ENCODE peak calls at places on chromosomes 1 and 21, in seven cellular contexts. One of them, this sample, is unnamed.
A peak's percentile ranks its signal among the peaks of the same experiment; 100 is the strongest.

GRCh38 chr1:42936309-42937078 is 22.2 kb downstream of the SLC2A1 start:
- DNase-seq in heart right ventricle: no peak
- DNase-seq in GM04504: peak; percentile 62
- DNase-seq in left ventricle myocardium inferior: no peak
- DNase-seq in A172: peak; percentile 92
- DNase-seq in heart left ventricle: no peak
- DNase-seq in germinal center: no peak
- DNase-seq in this sample: no peak

GRCh38 chr1:194056169-194056568 is 869.8 kb upstream of the B3GALT2 start:
- DNase-seq in heart right ventricle: no peak
- DNase-seq in GM04504: no peak
- DNase-seq in left ventricle myocardium inferior: no peak
- DNase-seq in A172: no peak
- DNase-seq in heart left ventricle: no peak
- DNase-seq in germinal center: no peak
- DNase-seq in this sample: no peak

GRCh38 chr1:9374748-9375345 is 82.2 kb downstream of the SPSB1 start:
- DNase-seq in heart right ventricle: no peak
- DNase-seq in GM04504: no peak
- DNase-seq in left ventricle myocardium inferior: no peak
- DNase-seq in A172: no peak
- DNase-seq in heart left ventricle: no peak
- DNase-seq in germinal center: no peak
- DNase-seq in this sample: no peak

GRCh38 chr21:34814529-34814951 is 145.7 kb downstream of the CLIC6 start:
- DNase-seq in heart right ventricle: no peak
- DNase-seq in GM04504: no peak
- DNase-seq in left ventricle myocardium inferior: no peak
- DNase-seq in A172: no peak
- DNase-seq in heart left ventricle: no peak
- DNase-seq in germinal center: no peak
- DNase-seq in this sample: no peak

GRCh38 chr1:208176654-208177053 is 67.5 kb downstream of the PLXNA2 start:
- DNase-seq in heart right ventricle: no peak
- DNase-seq in GM04504: no peak
- DNase-seq in left ventricle myocardium inferior: no peak
- DNase-seq in A172: no peak
- DNase-seq in heart left ventricle: no peak
- DNase-seq in germinal center: no peak
- DNase-seq in this sample: no peak

GRCh38 chr1:183058835-183059234 is 35.6 kb downstream of the LAMC1 start:
- DNase-seq in heart right ventricle: no peak
- DNase-seq in GM04504: no peak
- DNase-seq in left ventricle myocardium inferior: no peak
- DNase-seq in A172: no peak
- DNase-seq in heart left ventricle: no peak
- DNase-seq in germinal center: no peak
- DNase-seq in this sample: no peak

GRCh38 chr1:176896216-176896615 is 268.3 kb downstream of the ASTN1 start:
- DNase-seq in heart right ventricle: no peak
- DNase-seq in GM04504: no peak
- DNase-seq in left ventricle myocardium inferior: no peak
- DNase-seq in A172: no peak
- DNase-seq in heart left ventricle: no peak
- DNase-seq in germinal center: no peak
- DNase-seq in this sample: no peak

GRCh38 chr1:145695781-145696629 is 11.2 kb downstream of the PDZK1 start:
- DNase-seq in heart right ventricle: no peak
- DNase-seq in GM04504: no peak
- DNase-seq in left ventricle myocardium inferior: no peak
- DNase-seq in A172: no peak
- DNase-seq in heart left ventricle: no peak
- DNase-seq in germinal center: no peak
- DNase-seq in this sample: no peak

GRCh38 chr1:95903060-95903459 is 669.0 kb downstream of the RWDD3 start:
- DNase-seq in heart right ventricle: no peak
- DNase-seq in GM04504: no peak
- DNase-seq in left ventricle myocardium inferior: no peak
- DNase-seq in A172: no peak
- DNase-seq in heart left ventricle: no peak
- DNase-seq in germinal center: no peak
- DNase-seq in this sample: no peak